ENCODE peak calls at places on chromosomes 12 and 14, in nine cellular contexts. F is mucosa of descending colon; E is NCI-H2171; L is HFFc6; D is activated T-helper 1 cell treated with Interleukin-2 at 50 U/mL for 16 hours; S is fibroblast of pulmonary artery; R is fibroblast of gingiva; K is stimulated activated CD8-positive, alpha-beta memory T cell treated with anti-CD3 and anti-CD28 coated beads, Interleukin-4, amount 100 ng/mL, for 48 hours; A is aorta. U is an unnamed sample.

GRCh38 chr12:94805749-94806148 is 155.4 kb upstream of the TMCC3 start:
- DNase-seq in F (no peak), E (no peak), L (peak), D (no peak), S (peak), R (peak), K (no peak), A (no peak), U (peak)

GRCh38 chr12:27207626-27208413 is 36.3 kb upstream of the STK38L start:
- DNase-seq in F (no peak), E (no peak), L (no peak), D (no peak), S (no peak), R (no peak), K (peak), A (no peak), U (no peak)

GRCh38 chr12:29041621-29042020 is 107.5 kb upstream of the FAR2 start:
- DNase-seq in F (no peak), E (no peak), L (peak), D (no peak), S (peak), R (peak), K (no peak), A (no peak), U (no peak)

GRCh38 chr12:106082216-106083175 is 56.3 kb downstream of the NUAK1 start:
- DNase-seq in F (no peak), E (no peak), L (peak), D (no peak), S (no peak), R (no peak), K (no peak), A (no peak), U (no peak)

GRCh38 chr12:52238206-52238840 is 5.3 kb downstream of the KRT7 start:
- DNase-seq in F (no peak), E (no peak), L (no peak), D (no peak), S (no peak), R (no peak), K (no peak), A (no peak), U (no peak)

GRCh38 chr14:95701846-95702221 is 12.1 kb downstream of the TCL1A start:
- DNase-seq in F (no peak), E (no peak), L (no peak), D (no peak), S (no peak), R (no peak), K (no peak), A (no peak), U (no peak)

GRCh38 chr14:105312973-105313372 is 1.6 kb upstream of the PACS2 start:
- DNase-seq in F (no peak), E (no peak), L (no peak), D (no peak), S (no peak), R (no peak), K (no peak), A (no peak), U (no peak)

GRCh38 chr12:106044773-106045172 is 94.0 kb downstream of the NUAK1 start:
- DNase-seq in F (no peak), E (no peak), L (peak), D (no peak), S (no peak), R (no peak), K (no peak), A (no peak), U (no peak)

GRCh38 chr12:20701106-20701505 is 6.0 kb downstream of the SLCO1C1 start:
- DNase-seq in F (no peak), E (no peak), L (no peak), D (no peak), S (no peak), R (no peak), K (no peak), A (no peak), U (no peak)

GRCh38 chr12:70074510-70074909 is 168.7 kb upstream of the CNOT2 start:
- DNase-seq in F (no peak), E (no peak), L (no peak), D (no peak), S (no peak), R (no peak), K (no peak), A (no peak), U (no peak)

GRCh38 chr12:3326850-3327780 is 163.9 kb upstream of the PRMT8 start:
- DNase-seq in F (no peak), E (no peak), L (no peak), D (no peak), S (no peak), R (no peak), K (no peak), A (peak), U (no peak)

GRCh38 chr12:23548742-23549141 is 400.7 kb downstream of the SOX5 start:
- DNase-seq in F (no peak), E (no peak), L (no peak), D (no peak), S (no peak), R (no peak), K (no peak), A (no peak), U (no peak)

U was measured in pulmonary artery endothelial cell.